ENCODE peak calls at places on chromosomes 6 and 20, in ten cellular contexts. K, W, S, R, L, U, B, V, T and Z are unnamed samples.
A peak's percentile ranks its signal among the peaks of the same experiment; 100 is the strongest.

GRCh38 chr6:36692220-36692619 is 5.4 kb upstream of the RAB44 start:
- DNase-seq in K (peak; percentile 85), W (no peak), S (no peak), R (no peak), L (no peak), U (no peak), B (no peak), V (no peak), T (no peak), Z (no peak)

GRCh38 chr6:149405823-149406765 is 6.0 kb downstream of the SUMO4 start:
- DNase-seq in K (no peak), W (no peak), S (peak; percentile 64), R (no peak), L (no peak), U (no peak), B (no peak), V (no peak), T (peak; percentile 68), Z (no peak)

GRCh38 chr6:117601811-117602150 is 530 bp downstream of the GOPC start:
- DNase-seq in K (peak; percentile 3), W (no peak), S (no peak), R (no peak), L (no peak), U (no peak), B (no peak), V (no peak), T (no peak), Z (peak; percentile 79)

GRCh38 chr6:73367761-73368355 is 1.8 kb downstream of the OOEP start:
- DNase-seq in K (no peak), W (no peak), S (no peak), R (no peak), L (no peak), U (no peak), B (no peak), V (no peak), T (no peak), Z (no peak)

GRCh38 chr6:51323056-51323455 is 504.4 kb downstream of the TFAP2B start:
- DNase-seq in K (no peak), W (no peak), S (no peak), R (no peak), L (no peak), U (no peak), B (no peak), V (no peak), T (no peak), Z (no peak)

GRCh38 chr6:45560421-45560820 is 182.7 kb upstream of the SUPT3H start:
- DNase-seq in K (no peak), W (no peak), S (no peak), R (no peak), L (no peak), U (no peak), B (no peak), V (no peak), T (no peak), Z (no peak)

GRCh38 chr6:85995339-85996033 is 352.8 kb upstream of the SYNCRIP start:
- DNase-seq in K (no peak), W (no peak), S (no peak), R (no peak), L (no peak), U (no peak), B (no peak), V (no peak), T (no peak), Z (no peak)

GRCh38 chr6:159267165-159267564 is 98.0 kb downstream of the FNDC1 start:
- DNase-seq in K (no peak), W (no peak), S (no peak), R (no peak), L (peak; percentile 39), U (no peak), B (peak; percentile 68), V (no peak), T (peak; percentile 27), Z (no peak)

GRCh38 chr20:36181934-36182603 is 27.5 kb downstream of the EPB41L1 start:
- DNase-seq in K (no peak), W (no peak), S (no peak), R (no peak), L (no peak), U (no peak), B (no peak), V (no peak), T (peak; percentile 36), Z (no peak)